ENCODE peak calls at places on chromosomes 13 and 19, in ten cellular contexts. V, E, L, Q, O, K, A, M, P and C are unnamed samples.

GRCh38 chr19:19651076-19651475 is 7.6 kb upstream of the GMIP start:
- DNase-seq in Q (no peak), K (no peak), O (no peak), E (no peak), M (no peak), A (no peak), L (no peak), P (no peak), V (no peak), C (no peak)

GRCh38 chr19:5106361-5106760 is 137.4 kb downstream of the KDM4B start:
- DNase-seq in M (no peak), E (no peak), P (no peak), O (no peak), Q (no peak), V (no peak), K (no peak), L (no peak), A (no peak), C (no peak)

GRCh38 chr19:1672038-1672768 is 19.8 kb upstream of the TCF3 start:
- DNase-seq in V (no peak), O (no peak), Q (no peak), P (peak), E (no peak), M (no peak), A (peak), L (peak), K (no peak), C (peak)

GRCh38 chr19:50896591-50897190 is 14.5 kb downstream of the KLK4 start:
- DNase-seq in E (no peak), Q (no peak), A (no peak), K (peak), V (no peak), L (no peak), P (no peak), M (peak), O (peak), C (peak)

GRCh38 chr13:42266464-42266863 is 5.5 kb upstream of the AKAP11 start:
- DNase-seq in V (no peak), Q (no peak), A (no peak), P (no peak), M (no peak), L (no peak), E (no peak), O (no peak), K (no peak), C (peak)

GRCh38 chr19:46954502-46955004 is 65.1 kb upstream of the NPAS1 start:
- DNase-seq in P (no peak), O (no peak), V (no peak), E (no peak), A (no peak), L (no peak), M (no peak), K (no peak), Q (no peak), C (no peak)

GRCh38 chr13:36370108-36370429 is 23.9 kb upstream of the SPART start:
- DNase-seq in E (no peak), V (no peak), Q (no peak), K (no peak), A (no peak), P (no peak), M (no peak), L (no peak), O (no peak), C (no peak)

GRCh38 chr13:57557979-57558529 is 73.5 kb upstream of the PCDH17 start:
- DNase-seq in E (no peak), L (no peak), V (no peak), A (no peak), Q (no peak), O (no peak), K (no peak), P (no peak), M (no peak), C (no peak)

GRCh38 chr19:8610041-8610927 is at the start of gene ADAMTS10:
- DNase-seq in E (no peak), L (no peak), M (no peak), V (no peak), Q (no peak), K (no peak), A (no peak), O (no peak), P (no peak), C (peak)

GRCh38 chr13:113774177-113775107 is 15.4 kb downstream of the TMEM255B start:
- DNase-seq in V (no peak), Q (peak), O (no peak), K (no peak), P (no peak), E (no peak), L (peak), A (no peak), M (peak), C (peak)

GRCh38 chr19:37953576-37954303 is 46.7 kb downstream of the SIPA1L3 start:
- DNase-seq in P (no peak), V (no peak), A (no peak), L (no peak), E (no peak), M (peak), Q (no peak), K (no peak), O (no peak), C (no peak)

GRCh38 chr19:2478756-2479555 is 3.0 kb downstream of the GADD45B start:
- DNase-seq in Q (peak), V (no peak), K (no peak), A (peak), O (no peak), L (no peak), P (peak), M (peak), E (no peak), C (peak)

GRCh38 chr13:52599853-52600603 is 42.2 kb upstream of the HNRNPA1L2 start:
- DNase-seq in Q (no peak), L (no peak), E (peak), V (no peak), M (no peak), P (peak), A (no peak), O (no peak), K (peak), C (peak)

GRCh38 chr19:29293292-29293691 is 80.3 kb upstream of the UQCRFS1 start:
- DNase-seq in K (no peak), L (no peak), A (no peak), P (no peak), O (no peak), V (no peak), Q (no peak), E (no peak), M (no peak), C (no peak)

GRCh38 chr19:42436006-42436405 is 6.7 kb downstream of the CXCL17 start:
- DNase-seq in L (no peak), O (no peak), K (no peak), P (no peak), Q (no peak), E (no peak), V (no peak), M (no peak), A (no peak), C (no peak)

GRCh38 chr13:33355470-33355869 is 69.9 kb upstream of the STARD13 start:
- DNase-seq in E (no peak), Q (no peak), M (no peak), K (no peak), A (no peak), L (no peak), V (no peak), O (no peak), P (no peak), C (peak)

GRCh38 chr13:76792680-76793334 is 93.4 kb downstream of the KCTD12 start:
- DNase-seq in Q (no peak), M (no peak), K (no peak), E (no peak), P (no peak), A (no peak), L (no peak), O (peak), V (no peak), C (peak)

GRCh38 chr13:87827479-87827878 is 156.3 kb downstream of the SLITRK5 start:
- DNase-seq in E (no peak), P (no peak), K (no peak), L (no peak), O (peak), V (no peak), Q (peak), A (no peak), M (no peak), C (no peak)

GRCh38 chr19:12995596-12996541 is 594 bp downstream of the NFIX start:
- DNase-seq in L (no peak), K (no peak), V (no peak), A (no peak), Q (peak), E (no peak), O (no peak), M (no peak), P (no peak), C (peak)

GRCh38 chr13:40113644-40114304 is 458.3 kb downstream of the COG6 start:
- DNase-seq in V (no peak), A (no peak), P (no peak), K (no peak), Q (no peak), M (no peak), E (no peak), L (no peak), O (no peak), C (no peak)

GRCh38 chr13:74978596-74978995 is 503.4 kb downstream of the TBC1D4 start:
- DNase-seq in P (no peak), Q (no peak), M (no peak), V (no peak), L (no peak), O (no peak), A (no peak), E (no peak), K (no peak), C (no peak)